ENCODE peak calls at places on chromosomes 11 and 22, in eight cellular contexts. Z, M, G, A, N, C, T and D are unnamed samples. For H3K9me3, the result is how much of the 10 kb centered on the place peaks cover.

GRCh38 chr22:41216984-41217383 is 11.9 kb downstream of the L3MBTL2 start:
- DNase-seq in Z (no peak), M (no peak), G (no peak), A (no peak), N (no peak), C (peak), T (no peak), D (no peak)

GRCh38 chr11:116925050-116925449 is 87.6 kb upstream of the APOA1 start:
- DNase-seq in Z (no peak), M (peak), G (no peak), A (no peak), N (no peak), C (no peak), T (no peak), D (no peak)

GRCh38 chr11:22800482-22800881 is 29.1 kb downstream of the SVIP start:
- DNase-seq in Z (no peak), M (no peak), G (no peak), A (no peak), N (no peak), C (no peak), T (no peak), D (no peak)

GRCh38 chr11:84390441-84391078 is 1104.4 kb upstream of the CCDC90B start:
- DNase-seq in Z (peak), M (peak), G (no peak), A (no peak), N (no peak), C (no peak), T (peak), D (no peak)

GRCh38 chr22:26559961-26560575 is 29.9 kb downstream of the TPST2 start:
- DNase-seq in Z (no peak), M (no peak), G (no peak), A (no peak), N (no peak), C (no peak), T (no peak), D (no peak)

GRCh38 chr22:19959043-19959586 is 17.5 kb upstream of the TXNRD2 start:
- DNase-seq in Z (peak), M (peak), G (peak), A (peak), N (peak), C (peak), T (peak), D (no peak)

GRCh38 chr11:43699879-43700278 is 19.3 kb downstream of the HSD17B12 start:
- DNase-seq in Z (no peak), M (no peak), G (no peak), A (no peak), N (no peak), C (no peak), T (no peak), D (no peak)

GRCh38 chr22:17074648-17075002 is 10.2 kb upstream of the IL17RA start:
- DNase-seq in Z (no peak), M (no peak), G (no peak), A (no peak), N (no peak), C (no peak), T (no peak), D (no peak)

GRCh38 chr22:23800297-23801237 is 13.8 kb downstream of the SMARCB1 start:
- DNase-seq in Z (no peak), M (no peak), G (no peak), A (no peak), N (no peak), C (no peak), T (no peak), D (no peak)

GRCh38 chr22:48853627-48854240 is 973.9 kb downstream of the BRD1 start:
- DNase-seq in Z (no peak), M (no peak), G (no peak), A (no peak), N (no peak), C (no peak), T (no peak), D (no peak)
- H3K9me3 ChIP-seq in Z (under half), M (under half), G (under half), A (under half), N (under half), C (under half), T (under half), D (under half)

GRCh38 chr11:92219476-92219875 is 5.1 kb upstream of the FAT3 start:
- DNase-seq in Z (no peak), M (peak), G (no peak), A (no peak), N (no peak), C (no peak), T (no peak), D (no peak)

GRCh38 chr11:92225563-92226308 is 1.1 kb downstream of the FAT3 start:
- DNase-seq in Z (no peak), M (peak), G (peak), A (no peak), N (no peak), C (no peak), T (peak), D (no peak)

GRCh38 chr11:92224394-92225205 is at the start of gene FAT3:
- DNase-seq in Z (peak), M (peak), G (peak), A (peak), N (no peak), C (no peak), T (peak), D (no peak)

GRCh38 chr11:92225206-92225562 is 566 bp downstream of the FAT3 start:
- DNase-seq in Z (no peak), M (peak), G (peak), A (no peak), N (no peak), C (no peak), T (no peak), D (no peak)

DNA sequence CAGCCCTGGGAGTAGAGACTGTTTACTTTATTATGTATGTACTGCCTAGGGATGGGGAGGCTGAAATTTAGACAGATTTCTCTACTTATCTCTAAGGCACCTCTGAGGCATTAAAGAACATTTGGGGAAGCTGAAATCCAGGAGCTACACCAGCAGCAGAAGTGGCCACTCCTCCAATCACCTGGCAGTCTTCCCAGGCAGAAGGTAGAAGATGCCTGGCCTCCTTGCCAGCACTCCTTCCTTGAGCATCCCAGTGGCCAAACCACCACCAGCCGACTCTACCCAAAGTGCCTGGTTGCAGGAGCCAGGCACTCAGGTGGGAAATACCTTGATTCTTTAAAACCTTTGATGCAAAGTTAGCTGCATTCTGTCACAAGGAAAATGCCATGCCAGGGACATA is 1.9 kb upstream of the FAT3 start:
- DNase-seq in Z (no peak), M (no peak), G (no peak), A (no peak), N (no peak), C (no peak), T (no peak), D (no peak)
- H3K9me3 ChIP-seq in Z (under half), M (under half), G (under half), A (under half), N (under half), C (under half), T (under half), D (under half)

DNA sequence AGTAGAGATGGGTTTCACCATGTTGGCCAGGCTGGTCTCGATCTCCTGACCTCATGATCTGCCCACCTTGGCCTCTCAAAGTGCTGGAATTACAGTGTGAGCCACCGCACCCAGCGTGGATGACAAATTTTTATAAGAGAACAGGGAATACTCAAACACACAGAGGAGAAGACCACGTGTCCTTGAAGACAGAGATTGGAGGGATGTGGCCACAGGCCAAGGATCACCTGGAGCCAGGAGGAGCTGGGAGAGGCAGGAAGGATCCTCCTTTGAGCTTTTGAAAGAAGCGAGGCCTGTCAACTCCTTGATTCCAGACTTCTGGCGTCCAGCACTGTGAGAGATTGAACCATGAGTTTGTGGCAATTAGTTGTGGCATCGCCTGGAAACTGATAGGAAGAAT is 1049.5 kb downstream of the TBC1D22A start:
- DNase-seq in Z (no peak), M (no peak), G (no peak), A (no peak), N (no peak), C (no peak), T (no peak), D (no peak)
- H3K9me3 ChIP-seq in Z (under half), M (under half), G (under half), A (under half), N (under half), C (under half), T (under half), D (under half)

DNA sequence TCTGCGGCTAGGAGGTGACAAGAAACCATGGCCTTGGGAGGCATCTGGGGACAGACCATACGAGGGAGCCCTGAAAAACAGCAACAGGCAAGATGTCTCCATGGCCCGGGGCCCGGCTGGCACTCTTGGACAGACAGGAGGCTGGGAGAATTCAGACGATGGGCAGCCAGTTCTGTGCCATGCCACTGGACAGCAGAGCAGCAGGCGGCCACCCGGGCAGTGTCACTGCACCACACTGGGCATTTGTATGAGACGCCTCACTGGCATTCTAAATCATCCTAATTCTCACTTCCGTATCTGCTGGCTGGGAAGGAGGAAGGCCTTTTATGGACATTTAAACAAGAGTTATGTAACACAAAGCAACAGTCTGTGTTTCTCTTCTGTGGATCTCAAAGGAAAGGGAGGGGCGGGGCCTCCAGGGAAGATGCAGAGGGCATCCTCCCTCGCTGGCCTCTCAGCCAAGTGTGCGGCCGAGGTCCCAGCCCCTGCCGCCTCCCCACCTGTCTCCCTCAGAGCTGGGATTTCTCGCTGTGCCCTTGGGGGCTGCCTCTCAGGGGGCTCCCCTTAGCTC is 350.3 kb downstream of the SHANK2 start:
- DNase-seq in Z (no peak), M (no peak), G (peak), A (no peak), N (no peak), C (no peak), T (no peak), D (no peak)
- H3K9me3 ChIP-seq in Z (under half), M (under half), G (under half), A (under half), N (under half), C (under half), T (under half), D (under half)

DNA sequence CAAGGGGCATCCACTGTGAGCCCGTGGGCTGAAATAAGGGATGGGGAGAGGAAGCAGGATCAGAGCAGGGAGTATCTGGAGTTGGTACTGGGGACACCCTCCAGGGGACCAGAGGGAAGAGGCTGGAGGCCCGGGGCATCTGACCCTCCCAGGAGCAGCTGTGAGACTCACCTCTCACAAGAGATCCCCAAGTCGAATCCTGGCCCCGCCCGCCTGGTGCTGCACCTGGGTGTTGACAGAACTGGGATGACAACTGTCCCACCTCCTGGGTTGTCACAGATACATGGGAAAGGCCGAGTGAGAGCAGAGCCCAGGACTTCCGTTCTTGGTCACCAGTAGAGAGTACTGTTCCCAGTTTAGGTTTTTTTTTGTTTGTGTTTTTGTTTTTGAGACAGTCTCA is 78.9 kb downstream of the CELSR1 start:
- DNase-seq in Z (no peak), M (no peak), G (no peak), A (no peak), N (no peak), C (no peak), T (no peak), D (no peak)
- H3K9me3 ChIP-seq in Z (under half), M (under half), G (under half), A (under half), N (under half), C (under half), T (under half), D (under half)

DNA sequence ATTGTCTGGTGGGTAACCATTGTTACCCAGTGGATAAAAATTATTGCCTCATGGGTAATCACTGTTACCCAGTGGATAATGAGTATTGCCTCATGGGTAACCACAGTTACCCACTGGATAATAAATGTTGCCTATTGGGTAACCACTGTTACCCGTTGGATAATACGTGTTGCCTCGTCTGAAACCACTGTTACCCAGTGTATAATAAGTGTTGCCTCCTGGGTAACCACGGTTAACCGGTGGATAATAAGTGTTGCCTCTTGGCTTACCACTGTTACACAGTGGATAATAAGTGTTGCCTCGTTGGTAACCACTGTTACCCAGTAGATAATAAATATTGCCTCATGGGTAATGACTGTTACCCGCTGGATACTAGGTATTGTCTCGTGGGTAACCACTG is 20.9 kb upstream of the NXPE4 start:
- DNase-seq in Z (no peak), M (no peak), G (no peak), A (no peak), N (no peak), C (no peak), T (no peak), D (no peak)
- H3K9me3 ChIP-seq in Z (under half), M (under half), G (under half), A (half or more), N (under half), C (under half), T (under half), D (under half)

DNA sequence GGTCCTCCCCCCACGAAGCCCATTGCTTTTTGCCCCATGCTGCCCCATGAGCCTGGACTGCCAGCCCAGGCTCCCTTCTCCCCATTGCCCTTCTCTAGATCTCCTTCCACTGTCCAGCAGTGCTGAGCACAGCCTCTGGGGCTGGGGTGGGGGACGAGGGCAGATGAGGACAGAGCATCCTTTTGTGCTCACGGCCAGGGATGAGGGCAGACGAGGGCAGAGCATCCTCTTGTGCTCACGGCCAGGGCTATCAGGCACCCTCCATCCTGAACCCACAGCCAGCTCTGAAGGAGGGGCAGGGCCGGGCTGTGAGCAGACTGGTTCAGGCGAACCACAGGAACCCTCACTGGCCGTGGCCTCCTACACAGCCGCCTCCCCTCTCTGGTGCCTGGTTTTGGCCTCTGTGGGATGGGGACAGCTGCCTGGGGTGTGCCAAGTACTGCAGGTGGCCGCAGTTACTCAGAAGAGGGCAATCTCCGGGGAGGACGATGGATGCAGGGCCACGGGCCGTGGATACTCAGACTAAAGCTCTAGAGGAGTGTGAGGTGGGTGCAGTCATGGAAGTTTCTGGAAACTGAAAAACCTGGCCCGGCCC is 1258.8 kb downstream of the BRD1 start:
- DNase-seq in Z (no peak), M (no peak), G (no peak), A (no peak), N (no peak), C (no peak), T (no peak), D (no peak)
- H3K9me3 ChIP-seq in Z (under half), M (under half), G (under half), A (under half), N (under half), C (under half), T (under half), D (under half)

GRCh38 chr11:10150800-10151199 is 143.2 kb downstream of the SBF2 start:
- DNase-seq in Z (no peak), M (no peak), G (no peak), A (no peak), N (no peak), C (no peak), T (no peak), D (no peak)
- H3K9me3 ChIP-seq in Z (under half), M (under half), G (under half), A (under half), N (under half), C (under half), T (under half), D (under half)